ENCODE peak calls at places on chromosomes 7 and 10, in ten cellular contexts. V is esophagus squamous epithelium, L is body of pancreas, U is HFF-Myc, I is neural crest cell, F is type B pancreatic cell, B is tibial artery, A is GM12865, Z is psoas muscle, T is endothelial cell. Y is an unnamed sample.

GRCh38 chr10:120905268-120905667 is 54.1 kb downstream of the WDR11 start:
- DNase-seq in V (no peak), L (no peak), U (no peak), I (no peak), F (no peak), B (no peak), A (no peak), Z (no peak), T (no peak), Y (no peak)

GRCh38 chr7:92769361-92769633 is 67.1 kb downstream of the CDK6 start:
- DNase-seq in V (no peak), L (no peak), U (no peak), I (no peak), F (no peak), B (no peak), A (peak), Z (no peak), T (no peak), Y (no peak)

GRCh38 chr7:24587853-24588252 is 14.6 kb downstream of the PALS2 start:
- DNase-seq in V (no peak), L (no peak), U (no peak), I (no peak), F (no peak), B (no peak), A (peak), Z (peak), T (peak), Y (no peak)

GRCh38 chr7:117230276-117231046 is 92.4 kb downstream of the WNT2 start:
- DNase-seq in V (no peak), L (no peak), U (no peak), I (no peak), F (no peak), B (no peak), A (peak), Z (no peak), T (no peak), Y (no peak)

GRCh38 chr7:96219382-96220130 is 102.3 kb downstream of the SLC25A13 start:
- DNase-seq in V (no peak), L (no peak), U (no peak), I (no peak), F (no peak), B (no peak), A (no peak), Z (no peak), T (no peak), Y (no peak)

GRCh38 chr7:90271753-90272152 is 26.8 kb downstream of the CFAP69 start:
- DNase-seq in V (no peak), L (no peak), U (no peak), I (no peak), F (no peak), B (no peak), A (no peak), Z (no peak), T (no peak), Y (no peak)

GRCh38 chr7:100894860-100895700 is 608 bp downstream of the ACHE start:
- DNase-seq in V (no peak), L (peak), U (no peak), I (peak), F (peak), B (no peak), A (no peak), Z (peak), T (peak), Y (peak)

GRCh38 chr7:64515781-64516180 is 47.1 kb downstream of the ZNF680 start:
- DNase-seq in V (no peak), L (no peak), U (no peak), I (no peak), F (no peak), B (no peak), A (no peak), Z (no peak), T (no peak), Y (no peak)

GRCh38 chr7:132771301-132771730 is 195.0 kb upstream of the PLXNA4 start:
- DNase-seq in V (no peak), L (no peak), U (no peak), I (no peak), F (no peak), B (no peak), A (no peak), Z (no peak), T (no peak), Y (no peak)

GRCh38 chr7:99794585-99795502 is 10.9 kb upstream of the CYP3A4 start:
- DNase-seq in V (no peak), L (peak), U (peak), I (no peak), F (no peak), B (no peak), A (no peak), Z (no peak), T (no peak), Y (no peak)

GRCh38 chr10:60732240-60733188 is 45.8 kb upstream of the CDK1 start:
- DNase-seq in V (no peak), L (peak), U (no peak), I (peak), F (peak), B (no peak), A (peak), Z (peak), T (peak), Y (no peak)

GRCh38 chr7:90688826-90689225 is 92.7 kb downstream of the CDK14 start:
- DNase-seq in V (no peak), L (no peak), U (no peak), I (no peak), F (no peak), B (no peak), A (no peak), Z (no peak), T (no peak), Y (no peak)

GRCh38 chr7:105581066-105581811 is at the start of gene EFCAB10:
- DNase-seq in V (no peak), L (peak), U (peak), I (peak), F (peak), B (no peak), A (peak), Z (peak), T (peak), Y (peak)

GRCh38 chr10:68576118-68576517 is 16.0 kb downstream of the TET1 start:
- DNase-seq in V (no peak), L (no peak), U (no peak), I (peak), F (no peak), B (no peak), A (no peak), Z (no peak), T (no peak), Y (no peak)

GRCh38 chr7:13749026-13749425 is 240.4 kb downstream of the ETV1 start:
- DNase-seq in V (no peak), L (no peak), U (no peak), I (no peak), F (no peak), B (no peak), A (no peak), Z (no peak), T (no peak), Y (no peak)

GRCh38 chr10:73399054-73399453 is 14.8 kb downstream of the ANXA7 start:
- DNase-seq in V (no peak), L (no peak), U (no peak), I (no peak), F (no peak), B (no peak), A (no peak), Z (no peak), T (no peak), Y (no peak)

GRCh38 chr10:73401636-73402035 is 12.2 kb downstream of the ANXA7 start:
- DNase-seq in V (no peak), L (no peak), U (no peak), I (no peak), F (no peak), B (no peak), A (no peak), Z (no peak), T (no peak), Y (no peak)

DNA sequence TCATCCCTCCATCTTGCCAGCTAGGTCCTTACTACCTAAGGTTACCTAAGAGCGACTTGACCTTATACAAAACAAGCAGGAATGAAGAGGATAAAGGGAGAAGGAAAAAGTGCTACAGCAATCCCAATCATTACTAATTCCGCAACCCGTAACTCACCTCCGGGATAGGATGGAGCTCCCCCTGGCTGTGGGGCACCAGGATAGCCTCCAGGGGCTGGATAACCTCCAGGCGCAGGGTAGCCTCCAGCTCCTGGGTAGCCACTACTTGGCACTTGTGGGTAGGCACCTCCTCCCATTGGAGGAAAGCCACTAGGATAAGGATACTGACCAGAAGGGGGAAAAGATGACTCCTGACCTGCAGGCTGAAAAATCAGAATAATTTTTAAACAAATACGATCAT is 15.8 kb downstream of the ANXA7 start:
- DNase-seq in V (no peak), L (no peak), U (no peak), I (no peak), F (no peak), B (no peak), A (no peak), Z (no peak), T (no peak), Y (no peak)
- TF ChIP-seq CTCF in V (peak), L (no peak), U (peak), I (peak), F (peak), B (no peak), A (no peak), Z (peak), T (peak), Y (peak)

DNA sequence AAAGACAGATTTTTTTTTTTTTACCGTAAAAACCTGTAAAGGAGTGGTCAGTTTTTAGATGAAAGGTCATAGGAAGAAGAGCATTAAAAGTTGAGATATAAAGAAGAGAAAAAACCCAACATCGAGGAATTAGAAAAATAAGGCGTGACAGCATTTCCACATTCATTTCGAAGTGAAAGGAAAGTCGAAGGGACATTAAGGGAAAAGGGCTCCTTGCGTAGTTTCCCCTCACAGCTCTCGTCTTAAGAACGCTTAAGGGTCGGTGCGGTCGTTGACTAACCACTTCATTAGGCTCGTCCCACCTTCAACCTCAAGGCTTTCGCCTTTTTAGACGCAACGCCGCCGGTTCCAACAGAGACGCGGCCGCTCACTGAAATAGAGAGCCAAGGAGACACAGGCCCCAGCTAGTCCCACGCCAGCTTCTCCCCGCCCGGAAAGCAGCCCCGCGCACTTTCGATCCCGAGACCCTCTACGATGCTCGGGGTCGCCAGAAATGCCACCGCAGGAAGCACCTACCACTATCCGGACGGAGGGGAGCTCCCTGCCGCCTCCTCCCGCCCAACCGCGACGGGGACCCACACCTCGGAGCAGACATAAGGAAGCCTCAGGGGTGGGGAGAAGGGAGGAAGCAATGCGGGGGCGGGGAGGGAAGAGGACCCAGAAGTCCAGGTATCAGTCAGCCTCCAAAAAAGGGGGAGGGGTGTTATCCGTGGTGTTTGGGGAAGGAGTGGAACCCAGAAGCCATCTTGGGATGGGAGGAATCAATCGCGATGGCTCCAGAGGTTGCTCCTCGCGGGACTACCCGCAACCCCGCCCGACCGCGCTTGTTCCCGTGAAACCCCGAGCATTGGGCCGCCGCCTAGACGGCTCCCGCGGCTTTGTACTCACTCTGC is 634 bp downstream of the TRA2A start:
- DNase-seq in V (no peak), L (peak), U (no peak), I (peak), F (peak), B (peak), A (peak), Z (peak), T (peak), Y (peak)
- TF ChIP-seq CTCF in V (no peak), L (no peak), U (no peak), I (no peak), F (no peak), B (no peak), A (no peak), Z (no peak), T (no peak), Y (no peak)

GRCh38 chr10:71383972-71384687 is 12.6 kb upstream of the CDH23 start:
- DNase-seq in V (no peak), L (peak), U (peak), I (peak), F (peak), B (peak), A (peak), Z (peak), T (peak), Y (peak)
- TF ChIP-seq CTCF in V (peak), L (peak), U (peak), I (peak), F (peak), B (peak), A (peak), Z (peak), T (peak), Y (peak)

GRCh38 chr10:5089869-5090268 is 4.3 kb upstream of the AKR1C3 start:
- DNase-seq in V (no peak), L (no peak), U (no peak), I (no peak), F (no peak), B (no peak), A (peak), Z (no peak), T (peak), Y (no peak)
- TF ChIP-seq CTCF in V (peak), L (peak), U (peak), I (no peak), F (peak), B (no peak), A (peak), Z (no peak), T (peak), Y (peak)

GRCh38 chr7:4814463-4814862 is 39.0 kb downstream of the AP5Z1 start:
- DNase-seq in V (no peak), L (no peak), U (no peak), I (no peak), F (no peak), B (no peak), A (no peak), Z (no peak), T (no peak), Y (no peak)

GRCh38 chr7:4817178-4817905 is 41.9 kb downstream of the AP5Z1 start:
- DNase-seq in V (no peak), L (no peak), U (no peak), I (no peak), F (no peak), B (no peak), A (no peak), Z (peak), T (no peak), Y (no peak)

GRCh38 chr7:4816419-4817080 is 41.1 kb downstream of the AP5Z1 start:
- DNase-seq in V (no peak), L (no peak), U (no peak), I (no peak), F (no peak), B (no peak), A (no peak), Z (peak), T (no peak), Y (no peak)

GRCh38 chr7:4815121-4815520 is 39.7 kb downstream of the AP5Z1 start:
- DNase-seq in V (no peak), L (no peak), U (no peak), I (no peak), F (no peak), B (no peak), A (no peak), Z (no peak), T (no peak), Y (no peak)

GRCh38 chr7:4815609-4816418 is 40.4 kb downstream of the AP5Z1 start:
- DNase-seq in V (no peak), L (no peak), U (no peak), I (no peak), F (no peak), B (no peak), A (no peak), Z (no peak), T (no peak), Y (no peak)
- TF ChIP-seq CTCF in V (no peak), L (no peak), U (no peak), I (no peak), F (no peak), B (no peak), A (no peak), Z (no peak), T (no peak), Y (no peak)

Y was measured in osteocyte.